ENCODE peak calls at places on chromosomes 7 and 10, in five cellular contexts. U is colonic mucosa, X is heart right ventricle, W is A549, G is transverse colon. B is an unnamed sample.

GRCh38 chr7:63899691-63900393 is 98.8 kb upstream of the ZNF722 start:
- DNase-seq in U (peak; percentile 85), X (peak; percentile 84), W (no peak), G (peak; percentile 29), B (peak; percentile 86)

GRCh38 chr10:129949411-129950335 is 14.4 kb downstream of the EBF3 start:
- DNase-seq in U (no peak), X (peak; percentile 82), W (no peak), G (no peak), B (no peak)

GRCh38 chr7:108525327-108525984 is 479 bp downstream of the PNPLA8 start:
- DNase-seq in U (peak; percentile 84), X (peak; percentile 85), W (peak; percentile 83), G (no peak), B (peak; percentile 84)

GRCh38 chr7:2008936-2009540 is 223.7 kb downstream of the MAD1L1 start:
- DNase-seq in U (no peak), X (peak; percentile 67), W (no peak), G (no peak), B (no peak)

GRCh38 chr7:151824285-151824950 is 52.5 kb downstream of the PRKAG2 start:
- DNase-seq in U (no peak), X (no peak), W (no peak), G (no peak), B (no peak)

GRCh38 chr10:52927678-52928077 is 155.1 kb upstream of the MBL2 start:
- DNase-seq in U (no peak), X (no peak), W (no peak), G (no peak), B (no peak)

GRCh38 chr10:47347303-47347675 is 874 bp upstream of the RBP3 start:
- DNase-seq in U (no peak), X (no peak), W (no peak), G (no peak), B (no peak)

GRCh38 chr10:110631934-110632333 is 12.2 kb upstream of the RBM20 start:
- DNase-seq in U (no peak), X (no peak), W (no peak), G (no peak), B (no peak)

GRCh38 chr7:2034291-2035201 is 198.2 kb downstream of the MAD1L1 start:
- DNase-seq in U (no peak), X (no peak), W (no peak), G (no peak), B (no peak)

GRCh38 chr10:100847440-100847839 is 65.3 kb upstream of the SLF2 start:
- DNase-seq in U (no peak), X (no peak), W (peak; percentile 58), G (no peak), B (no peak)

GRCh38 chr7:156232931-156233705 is 407.5 kb upstream of the RNF32 start:
- DNase-seq in U (no peak), X (no peak), W (no peak), G (no peak), B (peak; percentile 27)

GRCh38 chr7:143117395-143117794 is 14.5 kb upstream of the PIP start:
- DNase-seq in U (no peak), X (no peak), W (no peak), G (no peak), B (no peak)

GRCh38 chr10:56360583-56360966 is 484 bp downstream of the ZWINT start:
- DNase-seq in U (no peak), X (no peak), W (no peak), G (no peak), B (no peak)

GRCh38 chr10:122461367-122461728 is at the start of gene HTRA1:
- DNase-seq in U (peak; percentile 63), X (peak; percentile 86), W (peak; percentile 49), G (peak; percentile 52), B (peak; percentile 64)

GRCh38 chr10:77290528-77291155 is 347.0 kb downstream of the KCNMA1 start:
- DNase-seq in U (no peak), X (no peak), W (peak; percentile 25), G (no peak), B (no peak)

GRCh38 chr7:43784030-43785001 is 25.8 kb downstream of the BLVRA start:
- DNase-seq in U (no peak), X (no peak), W (no peak), G (no peak), B (no peak)

GRCh38 chr7:118366363-118366762 is 141.9 kb downstream of the ANKRD7 start:
- DNase-seq in U (no peak), X (no peak), W (no peak), G (no peak), B (no peak)

GRCh38 chr7:144936314-144936713 is 100.5 kb upstream of the TPK1 start:
- DNase-seq in U (no peak), X (no peak), W (no peak), G (no peak), B (no peak)

GRCh38 chr10:108461976-108462375 is 1297.5 kb upstream of the SORCS1 start:
- DNase-seq in U (no peak), X (no peak), W (no peak), G (no peak), B (no peak)

GRCh38 chr10:26721561-26721960 is 24.1 kb downstream of the PDSS1 start:
- DNase-seq in U (no peak), X (no peak), W (no peak), G (no peak), B (no peak)

GRCh38 chr10:16155761-16156322 is 281.0 kb upstream of the PTER start:
- DNase-seq in U (no peak), X (no peak), W (no peak), G (no peak), B (no peak)
- H3K27ac ChIP-seq in U (no peak overlapping the region), X (no peak overlapping the region), W (no peak overlapping the region), G (no peak overlapping the region), B (no peak overlapping the region)

GRCh38 chr7:66211429-66211828 is 6.3 kb downstream of the TPST1 start:
- DNase-seq in U (no peak), X (no peak), W (no peak), G (no peak), B (no peak)
- TF ChIP-seq CTCF in U (no peak), X (no peak), W (no peak), G (no peak), B (no peak)

DNA sequence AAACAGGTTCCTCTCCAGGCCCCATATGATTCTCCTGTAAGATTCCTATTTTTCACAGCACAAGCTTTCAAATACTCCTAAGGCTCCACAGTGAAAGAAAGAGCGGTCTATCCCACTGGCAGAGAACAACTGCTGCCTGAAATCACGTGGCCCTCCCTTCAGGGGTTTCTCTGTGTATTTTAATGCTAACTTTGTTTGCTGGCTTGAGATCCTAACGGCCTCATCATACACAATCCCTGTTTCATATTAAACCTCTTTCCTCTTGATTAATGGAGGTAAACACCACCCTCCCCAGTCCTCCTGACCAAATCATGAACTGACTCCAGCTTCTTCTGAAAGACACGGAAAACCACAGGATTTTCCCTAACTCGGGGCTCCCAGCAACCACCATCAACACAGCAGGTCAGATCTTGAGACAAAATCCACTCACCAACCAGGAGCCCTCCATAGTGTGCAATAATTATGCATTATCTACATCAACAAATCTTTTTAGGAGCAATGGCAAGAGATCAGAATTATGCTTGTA is 178.5 kb downstream of the TNS3 start:
- DNase-seq in U (no peak), X (no peak), W (no peak), G (no peak), B (no peak)
- H3K27ac ChIP-seq in U (no peak overlapping the region), X (no peak overlapping the region), W (no peak overlapping the region), G (peak overlapping the region; percentile 11), B (peak overlapping the region; percentile 71)

GRCh38 chr7:30173058-30173897 is 38.5 kb downstream of the MTURN start:
- DNase-seq in U (peak; percentile 45), X (peak; percentile 64), W (no peak), G (peak; percentile 32), B (peak; percentile 65)
- TF ChIP-seq CTCF in U (no peak), X (peak; percentile 45), W (no peak), G (no peak), B (no peak)

GRCh38 chr7:136194843-136195242 is 217.7 kb upstream of the MTPN start:
- DNase-seq in U (no peak), X (no peak), W (no peak), G (no peak), B (no peak)
- H3K27ac ChIP-seq in U (no peak overlapping the region), X (no peak overlapping the region), W (no peak overlapping the region), G (no peak overlapping the region), B (no peak overlapping the region)

GRCh38 chr10:70367195-70367796 is 15.1 kb downstream of the LRRC20 start:
- DNase-seq in U (no peak), X (no peak), W (no peak), G (no peak), B (no peak)

GRCh38 chr10:70363292-70363691 is 19.1 kb downstream of the LRRC20 start:
- DNase-seq in U (no peak), X (no peak), W (no peak), G (no peak), B (no peak)

GRCh38 chr10:70364001-70364771 is 18.2 kb downstream of the LRRC20 start:
- DNase-seq in U (peak; percentile 89), X (peak; percentile 88), W (peak; percentile 80), G (peak; percentile 92), B (peak; percentile 94)

GRCh38 chr10:70362357-70362756 is 20.1 kb downstream of the LRRC20 start:
- DNase-seq in U (no peak), X (no peak), W (no peak), G (no peak), B (no peak)

GRCh38 chr10:70364772-70365091 is 17.7 kb downstream of the LRRC20 start:
- DNase-seq in U (no peak), X (no peak), W (no peak), G (no peak), B (no peak)
- TF ChIP-seq CTCF in U (no peak), X (no peak), W (no peak), G (peak; percentile 27), B (no peak)

B was measured in lung.